ENCODE peak calls at places on chromosomes 12 and 14, in eight cellular contexts. A, D, L, H, F, V, I and C are unnamed samples.

GRCh38 chr12:31524791-31525495 is 66.0 kb downstream of the DENND5B start:
- DNase-seq in A (peak), D (no peak), L (no peak), H (no peak), F (no peak), V (no peak), I (no peak), C (no peak)

GRCh38 chr14:73231874-73232851 is 5.1 kb upstream of the PAPLN start:
- DNase-seq in A (no peak), D (no peak), L (no peak), H (peak), F (no peak), V (no peak), I (no peak), C (no peak)

GRCh38 chr12:118327381-118327780 is 45.3 kb downstream of the TAOK3 start:
- DNase-seq in A (no peak), D (no peak), L (no peak), H (no peak), F (no peak), V (no peak), I (no peak), C (no peak)

GRCh38 chr12:46903058-46903457 is 77.3 kb upstream of the SLC38A4 start:
- DNase-seq in A (no peak), D (no peak), L (no peak), H (no peak), F (no peak), V (no peak), I (no peak), C (no peak)

GRCh38 chr12:52151859-52152783 is 39.7 kb downstream of the KRT80 start:
- DNase-seq in A (peak), D (no peak), L (peak), H (peak), F (peak), V (no peak), I (peak), C (no peak)

GRCh38 chr12:92408072-92408900 is 262.6 kb upstream of the BTG1 start:
- DNase-seq in A (peak), D (no peak), L (no peak), H (peak), F (peak), V (no peak), I (peak), C (no peak)

GRCh38 chr12:42759622-42760273 is 170.2 kb upstream of the PRICKLE1 start:
- DNase-seq in A (peak), D (peak), L (peak), H (no peak), F (no peak), V (no peak), I (peak), C (no peak)

GRCh38 chr12:32051511-32052299 is 54.9 kb upstream of the BICD1 start:
- DNase-seq in A (peak), D (no peak), L (peak), H (no peak), F (no peak), V (peak), I (no peak), C (no peak)

DNA sequence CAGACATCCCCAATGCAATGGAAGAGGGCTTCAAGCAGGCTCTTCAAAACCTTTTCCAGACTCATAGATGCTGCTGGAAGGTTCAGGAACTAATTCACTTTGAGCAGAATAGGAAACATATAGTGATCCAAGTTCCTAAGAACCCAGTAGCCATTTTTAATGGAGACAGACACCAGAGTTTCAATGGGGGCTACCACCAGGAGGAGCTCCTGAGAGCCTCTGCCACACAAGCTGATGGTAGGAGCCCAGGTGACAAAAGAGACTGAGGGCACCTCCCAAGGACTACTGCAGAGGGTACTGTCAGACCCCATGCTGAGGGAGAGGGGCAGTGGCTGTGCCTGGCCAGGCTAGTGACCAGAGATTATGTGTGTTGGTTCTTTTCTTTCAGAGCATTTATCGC is 45.9 kb downstream of the IFNG start:
- DNase-seq in A (no peak), D (no peak), L (no peak), H (peak), F (no peak), V (no peak), I (no peak), C (no peak)
- TF ChIP-seq CTCF in A (no peak), D (no peak), L (no peak), H (peak), F (no peak), V (peak), I (no peak), C (peak)

DNA sequence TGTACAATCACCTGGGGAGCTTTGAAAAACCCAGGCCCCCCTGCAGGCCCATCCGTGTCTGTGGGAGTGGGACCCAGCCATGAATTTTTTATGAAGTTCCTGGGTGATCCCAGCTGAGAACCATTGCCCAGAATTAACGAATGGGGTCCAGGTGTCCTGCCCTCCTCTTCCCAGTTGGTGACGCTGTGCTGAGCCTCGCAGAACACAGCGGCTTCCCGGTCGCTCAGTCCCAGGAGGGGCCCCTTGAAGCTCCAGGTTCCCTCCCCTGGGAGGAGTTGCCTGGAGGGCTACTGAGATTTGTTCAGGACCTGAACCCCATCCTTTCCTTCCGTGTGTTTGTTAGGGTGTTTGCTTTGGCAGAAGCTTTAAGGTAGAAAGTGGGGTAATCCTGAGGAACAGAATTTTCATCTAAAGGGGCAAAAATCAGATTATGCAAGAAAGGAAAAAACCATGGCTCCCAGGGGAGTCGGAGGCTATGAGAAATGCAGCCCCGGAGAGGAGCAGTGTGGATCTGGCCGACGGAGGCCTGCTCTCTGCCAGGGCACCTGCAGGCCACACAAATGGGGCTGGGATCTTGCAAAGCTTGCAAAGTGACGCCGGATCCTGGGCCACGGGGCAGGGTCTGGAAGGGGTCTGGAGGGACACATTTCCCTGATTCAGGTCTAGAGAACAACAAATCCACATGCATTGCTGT is 164.7 kb upstream of the PRMT8 start:
- DNase-seq in A (no peak), D (no peak), L (no peak), H (peak), F (peak), V (no peak), I (no peak), C (no peak)
- TF ChIP-seq CTCF in A (no peak), D (no peak), L (no peak), H (peak), F (no peak), V (no peak), I (no peak), C (no peak)

DNA sequence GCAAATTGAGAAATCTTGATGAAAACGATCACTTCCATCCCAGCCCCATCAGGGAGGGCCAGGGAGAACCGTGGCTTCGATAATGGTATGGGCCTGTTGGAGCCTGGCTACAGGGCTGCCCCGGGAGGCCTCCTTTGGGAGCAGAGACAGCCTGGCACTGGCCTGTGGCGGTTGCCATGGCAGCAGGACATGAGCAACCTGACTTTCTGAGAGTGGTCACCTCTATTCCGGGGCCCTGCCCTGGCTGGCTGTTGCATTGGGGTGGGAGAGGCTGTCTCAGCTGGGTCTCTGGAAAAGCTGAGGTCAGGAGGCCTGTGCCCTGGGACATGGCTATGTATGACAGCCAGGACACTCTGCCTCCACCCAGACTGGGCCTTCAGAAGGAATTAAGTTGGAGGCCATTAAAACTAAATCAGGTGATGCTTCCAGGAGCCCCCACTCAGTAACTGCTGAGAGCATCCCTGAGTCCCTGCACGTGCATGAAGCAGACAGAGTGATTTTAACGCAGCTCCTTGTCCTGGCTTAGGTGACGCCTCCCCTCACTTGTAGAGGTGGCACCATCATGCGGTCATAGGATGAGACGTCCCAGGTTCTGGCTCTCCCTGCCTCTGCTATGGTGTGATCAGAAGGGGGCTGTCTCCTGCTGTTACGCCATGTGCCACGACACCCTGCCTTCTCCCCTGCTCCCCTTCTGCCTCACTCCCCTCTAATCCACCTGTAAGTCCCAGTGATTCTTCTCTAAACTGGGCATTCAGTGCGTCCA is 126.3 kb downstream of the SLC25A47 start:
- DNase-seq in A (no peak), D (no peak), L (no peak), H (peak), F (no peak), V (no peak), I (no peak), C (no peak)
- TF ChIP-seq CTCF in A (no peak), D (no peak), L (no peak), H (no peak), F (no peak), V (no peak), I (no peak), C (no peak)

DNA sequence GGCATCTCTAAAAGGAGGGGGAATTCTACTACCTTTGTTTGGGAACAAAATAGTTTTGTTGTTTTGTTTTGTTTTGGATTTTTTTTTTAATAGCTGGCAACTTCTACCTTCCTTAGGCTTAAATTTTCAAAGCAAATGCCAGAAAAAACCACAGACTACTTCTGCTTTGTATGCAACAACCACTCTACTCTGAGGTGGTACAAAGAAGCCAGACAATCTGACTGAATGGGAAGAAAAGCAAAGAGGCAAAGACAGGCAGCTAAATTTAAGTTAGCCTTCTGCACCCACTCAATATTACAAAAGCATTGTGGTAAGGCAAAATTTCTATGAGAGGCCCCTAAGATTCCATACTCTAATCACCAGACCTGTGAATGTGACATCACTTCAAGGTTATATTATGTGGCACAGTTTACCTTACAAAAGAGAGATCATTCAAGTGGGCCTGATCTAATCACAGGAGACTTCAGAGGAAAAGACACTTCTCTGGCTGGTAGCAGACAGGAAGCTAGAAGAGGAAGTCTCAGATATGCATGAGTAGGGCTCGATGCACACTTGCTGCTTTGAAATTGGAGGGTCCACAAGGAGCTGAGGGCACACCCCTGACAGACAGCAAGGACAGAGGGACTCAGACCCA is 566.6 kb downstream of the RPS29 start:
- DNase-seq in A (no peak), D (no peak), L (no peak), H (no peak), F (no peak), V (no peak), I (no peak), C (no peak)
- TF ChIP-seq CTCF in A (no peak), D (no peak), L (no peak), H (no peak), F (no peak), V (no peak), I (no peak), C (no peak)

GRCh38 chr12:13206560-13206897 is 10.0 kb downstream of the EMP1 start:
- DNase-seq in A (no peak), D (no peak), L (no peak), H (no peak), F (no peak), V (no peak), I (no peak), C (no peak)

GRCh38 chr12:13205809-13206559 is 9.5 kb downstream of the EMP1 start:
- DNase-seq in A (peak), D (no peak), L (no peak), H (no peak), F (no peak), V (peak), I (no peak), C (no peak)

GRCh38 chr12:13200841-13201240 is 4.3 kb downstream of the EMP1 start:
- DNase-seq in A (no peak), D (no peak), L (no peak), H (no peak), F (no peak), V (no peak), I (no peak), C (no peak)

GRCh38 chr12:13204428-13204827 is 7.9 kb downstream of the EMP1 start:
- DNase-seq in A (peak), D (no peak), L (no peak), H (peak), F (no peak), V (no peak), I (no peak), C (no peak)

DNA sequence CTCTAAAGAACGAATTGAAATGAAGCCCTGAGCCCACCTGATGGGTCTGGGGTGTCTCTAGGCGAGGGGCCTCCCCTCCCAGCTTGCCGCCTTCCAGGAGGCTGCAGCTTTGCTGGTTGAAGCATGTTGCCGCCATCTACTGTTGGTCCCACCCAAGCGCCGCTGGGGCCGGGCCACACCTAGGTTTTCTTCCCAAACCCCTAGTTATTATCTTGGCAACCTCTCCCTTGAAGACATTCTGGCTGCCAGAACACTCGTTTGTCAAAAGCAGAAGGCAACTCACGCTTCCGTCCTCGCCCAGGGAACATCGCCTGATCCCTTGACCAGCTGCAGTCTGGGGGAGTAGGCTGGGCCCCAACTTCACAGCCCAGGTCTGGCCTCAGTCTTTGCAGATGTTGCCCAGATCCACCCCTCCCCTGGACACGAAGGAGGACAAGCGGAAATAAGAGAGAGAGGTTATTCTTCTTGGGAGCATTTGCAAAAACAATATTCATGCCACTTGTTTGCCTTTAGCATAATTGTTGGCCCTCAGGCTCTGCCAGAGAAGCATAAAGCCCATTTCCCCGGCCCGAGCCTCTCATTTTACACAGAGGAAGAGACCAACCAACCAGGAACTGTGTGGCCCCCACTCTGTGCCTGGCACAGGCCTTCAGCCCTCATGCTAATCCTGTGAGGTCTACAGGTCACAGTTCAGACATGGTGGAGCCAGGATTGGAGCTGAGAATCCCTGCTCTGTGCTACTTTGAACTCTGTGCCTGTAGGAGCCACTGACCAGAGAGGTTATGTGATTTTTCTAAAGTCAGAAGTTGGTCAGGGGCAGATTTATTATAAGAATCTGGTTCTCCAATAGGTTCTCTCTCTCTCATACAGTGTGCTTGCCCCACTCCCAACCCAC is 6.7 kb downstream of the EMP1 start:
- DNase-seq in A (peak), D (no peak), L (peak), H (peak), F (no peak), V (no peak), I (no peak), C (no peak)
- TF ChIP-seq CTCF in A (peak), D (no peak), L (no peak), H (peak), F (peak), V (peak), I (no peak), C (peak)